ENCODE peak calls at places on chromosomes 3 and 15, in four cellular contexts. N is colonic mucosa, P is heart right ventricle, D is neural progenitor cell. K is an unnamed sample.

GRCh38 chr15:49814709-49815108 is 193.9 kb downstream of the DTWD1 start:
- DNase-seq in N (no peak), P (no peak), D (no peak), K (no peak)

GRCh38 chr3:76024640-76025039 is 239.3 kb upstream of the ZNF717 start:
- DNase-seq in N (no peak), P (no peak), D (peak), K (no peak)

GRCh38 chr15:75123395-75123794 is 78.3 kb upstream of the C15orf39 start:
- DNase-seq in N (no peak), P (no peak), D (no peak), K (no peak)

GRCh38 chr3:71621802-71622537 is 38.4 kb upstream of the FOXP1 start:
- DNase-seq in N (no peak), P (no peak), D (no peak), K (no peak)

GRCh38 chr15:68328485-68328884 is 50.9 kb downstream of the FEM1B start:
- DNase-seq in N (no peak), P (no peak), D (no peak), K (no peak)

GRCh38 chr3:134362221-134362620 is 12.0 kb downstream of the AMOTL2 start:
- DNase-seq in N (no peak), P (no peak), D (no peak), K (no peak)

GRCh38 chr3:113035387-113035982 is 44.7 kb downstream of the GTPBP8 start:
- DNase-seq in N (peak), P (peak), D (peak), K (peak)

GRCh38 chr3:56985460-56986327 is 74.8 kb upstream of the SPATA12 start:
- DNase-seq in N (no peak), P (no peak), D (no peak), K (no peak)

GRCh38 chr3:58217209-58217811 is 6.5 kb upstream of the DNASE1L3 start:
- DNase-seq in N (peak), P (peak), D (peak), K (peak)

GRCh38 chr3:139694542-139694941 is 16.8 kb upstream of the NMNAT3 start:
- DNase-seq in N (no peak), P (no peak), D (no peak), K (no peak)

GRCh38 chr15:70093070-70093469 is 4.6 kb downstream of the TLE3 start:
- DNase-seq in N (peak), P (no peak), D (no peak), K (no peak)

GRCh38 chr3:165256554-165256953 is 60.4 kb upstream of the SLITRK3 start:
- DNase-seq in N (no peak), P (no peak), D (no peak), K (no peak)

GRCh38 chr3:42025388-42026138 is 63.7 kb upstream of the ULK4 start:
- DNase-seq in N (peak), P (peak), D (peak), K (peak)

GRCh38 chr3:71652786-71653419 is 69.4 kb upstream of the FOXP1 start:
- DNase-seq in N (peak), P (peak), D (peak), K (no peak)

GRCh38 chr15:63502843-63503738 is 1.3 kb upstream of the USP3 start:
- DNase-seq in N (peak), P (peak), D (peak), K (peak)

GRCh38 chr15:50675524-50676144 is 11.0 kb downstream of the TRPM7 start:
- DNase-seq in N (no peak), P (no peak), D (no peak), K (no peak)

GRCh38 chr3:147793841-147794240 is 384.7 kb downstream of the ZIC1 start:
- DNase-seq in N (no peak), P (no peak), D (no peak), K (no peak)

GRCh38 chr3:13244695-13245449 is 171.6 kb upstream of the IQSEC1 start:
- DNase-seq in N (no peak), P (no peak), D (no peak), K (no peak)

GRCh38 chr3:105359098-105359762 is 7.5 kb upstream of the ALCAM start:
- DNase-seq in N (no peak), P (no peak), D (no peak), K (no peak)

GRCh38 chr15:101710806-101711205 is 13.5 kb downstream of the TARS3 start:
- DNase-seq in N (no peak), P (no peak), D (no peak), K (no peak)

GRCh38 chr15:89429986-89430385 is 66.4 kb downstream of the RHCG start:
- DNase-seq in N (no peak), P (no peak), D (no peak), K (no peak)
- TF ChIP-seq CTCF in N (no peak), P (no peak), D (no peak), K (no peak)

DNA sequence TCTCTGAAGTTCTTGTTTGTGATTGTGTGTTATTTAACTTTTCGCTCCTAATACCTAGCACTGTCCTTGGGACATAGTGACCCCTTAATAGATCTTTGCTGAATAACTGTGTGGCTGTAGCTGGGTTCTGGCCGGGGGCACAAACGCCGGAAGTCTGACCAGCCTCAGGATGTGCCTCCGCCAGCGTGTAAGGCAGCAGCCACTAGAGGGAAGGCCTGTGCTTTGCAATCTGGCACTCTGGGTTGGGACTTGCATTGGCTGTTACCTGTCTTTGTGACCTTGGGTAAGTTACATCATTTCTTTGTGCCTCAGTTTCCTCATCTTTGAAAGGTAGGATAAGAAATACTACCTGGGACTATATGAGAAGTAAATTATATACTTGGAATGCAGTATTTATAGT is 158.7 kb downstream of the GHSR start:
- DNase-seq in N (no peak), P (peak), D (peak), K (no peak)
- TF ChIP-seq CTCF in N (peak), P (peak), D (peak), K (peak)

GRCh38 chr3:184584001-184584891 is 22.7 kb downstream of the EPHB3 start:
- DNase-seq in N (no peak), P (no peak), D (peak), K (no peak)
- TF ChIP-seq CTCF in N (no peak), P (no peak), D (peak), K (peak)

GRCh38 chr3:94345101-94345500 is 282.2 kb downstream of the NSUN3 start:
- DNase-seq in N (no peak), P (no peak), D (no peak), K (no peak)

DNA sequence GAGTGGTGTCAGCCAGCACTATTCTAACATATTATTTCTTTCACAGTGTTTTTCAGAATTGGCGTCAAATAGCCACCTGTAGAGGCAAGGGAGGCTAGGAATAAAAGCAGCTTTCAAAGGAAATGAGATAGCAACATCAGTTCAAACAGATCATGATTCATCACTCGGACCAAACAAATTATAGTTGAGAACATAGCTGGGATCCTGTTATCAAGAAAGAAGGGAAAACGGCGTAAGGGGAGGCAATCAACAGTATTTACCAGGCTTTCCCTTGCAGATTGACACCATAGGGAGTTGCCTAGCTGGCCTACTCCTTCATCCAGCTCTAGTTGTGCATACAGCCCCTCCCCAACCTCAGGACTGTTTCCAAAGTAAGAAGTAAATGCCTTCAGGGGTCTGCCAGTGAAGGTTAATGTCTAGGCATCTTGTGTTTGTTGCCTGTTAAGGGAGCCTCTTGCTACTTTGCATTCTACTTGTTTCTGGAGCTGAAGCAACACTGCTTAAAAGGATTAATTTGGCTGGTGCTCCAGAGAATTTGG is 286.5 kb downstream of the NSUN3 start:
- DNase-seq in N (no peak), P (no peak), D (peak), K (no peak)
- TF ChIP-seq CTCF in N (no peak), P (no peak), D (no peak), K (no peak)

GRCh38 chr3:9915252-9916141 is 1.4 kb upstream of the IL17RC start:
- DNase-seq in N (peak), P (peak), D (peak), K (peak)
- TF ChIP-seq CTCF in N (no peak), P (no peak), D (peak), K (no peak)

GRCh38 chr3:157115069-157116006 is 44.6 kb downstream of the CCNL1 start:
- DNase-seq in N (no peak), P (peak), D (peak), K (no peak)

GRCh38 chr3:157112536-157112935 is 47.4 kb downstream of the CCNL1 start:
- DNase-seq in N (no peak), P (no peak), D (no peak), K (no peak)

GRCh38 chr3:157111578-157111977 is 48.4 kb downstream of the CCNL1 start:
- DNase-seq in N (no peak), P (no peak), D (no peak), K (no peak)

GRCh38 chr3:157116017-157116416 is 43.9 kb downstream of the CCNL1 start:
- DNase-seq in N (no peak), P (no peak), D (no peak), K (no peak)

DNA sequence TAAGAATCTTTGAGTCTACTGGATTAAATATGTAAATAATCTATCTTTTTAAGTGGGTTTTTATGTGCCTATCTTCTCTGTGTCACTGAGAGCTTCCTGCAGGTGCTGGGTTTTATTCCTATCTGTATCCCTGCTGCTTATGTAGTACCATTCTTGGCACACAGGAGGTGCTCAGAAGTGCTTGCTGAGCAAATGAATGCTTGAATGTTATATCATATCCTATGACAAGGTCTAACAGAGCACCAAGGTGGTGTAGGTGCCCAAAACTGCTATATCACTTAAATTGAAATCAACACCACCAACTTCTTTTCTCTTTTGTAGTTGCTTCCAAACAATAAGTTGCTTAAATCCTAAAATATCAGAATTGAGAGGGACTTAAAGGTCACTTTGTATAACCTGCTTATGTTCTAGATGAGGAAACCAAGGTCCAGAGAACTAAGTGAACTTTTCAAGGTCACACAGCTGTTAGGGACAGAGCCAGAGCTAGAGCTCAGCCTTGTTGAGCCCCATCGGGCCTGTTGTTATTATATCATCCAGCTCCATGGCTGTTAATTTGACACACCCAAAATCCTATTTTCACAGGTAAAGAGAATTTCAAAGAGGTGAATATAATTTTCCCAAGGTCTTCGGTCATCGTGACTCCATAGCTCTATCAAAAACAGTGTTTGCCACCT is 46.0 kb downstream of the CCNL1 start:
- DNase-seq in N (no peak), P (no peak), D (no peak), K (no peak)
- TF ChIP-seq CTCF in N (no peak), P (no peak), D (peak), K (no peak)

GRCh38 chr15:64651573-64652260 is 123.7 kb downstream of the RBPMS2 start:
- DNase-seq in N (no peak), P (no peak), D (no peak), K (no peak)

GRCh38 chr15:64656508-64656907 is 118.9 kb downstream of the RBPMS2 start:
- DNase-seq in N (no peak), P (no peak), D (no peak), K (no peak)

DNA sequence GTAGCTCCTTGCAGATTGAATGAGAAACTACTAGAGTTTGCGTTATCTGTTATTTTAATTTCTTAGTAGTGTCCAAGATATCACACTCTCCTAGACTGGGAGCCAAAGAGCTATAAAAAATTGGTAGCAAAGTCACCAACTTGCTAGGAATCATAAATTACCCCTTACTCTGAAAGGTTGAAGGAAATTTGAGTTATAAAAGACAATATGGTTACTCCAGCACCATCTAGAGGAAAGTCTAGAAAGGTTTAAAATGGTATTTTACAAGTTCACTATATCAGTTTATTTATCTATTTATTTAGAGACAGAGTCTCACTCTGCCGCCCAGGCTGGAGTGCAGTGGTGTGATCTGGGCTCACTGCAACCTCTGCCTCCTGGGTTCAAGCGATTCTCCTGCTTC is 121.6 kb downstream of the RBPMS2 start:
- DNase-seq in N (no peak), P (no peak), D (no peak), K (no peak)
- TF ChIP-seq CTCF in N (peak), P (no peak), D (peak), K (no peak)

DNA sequence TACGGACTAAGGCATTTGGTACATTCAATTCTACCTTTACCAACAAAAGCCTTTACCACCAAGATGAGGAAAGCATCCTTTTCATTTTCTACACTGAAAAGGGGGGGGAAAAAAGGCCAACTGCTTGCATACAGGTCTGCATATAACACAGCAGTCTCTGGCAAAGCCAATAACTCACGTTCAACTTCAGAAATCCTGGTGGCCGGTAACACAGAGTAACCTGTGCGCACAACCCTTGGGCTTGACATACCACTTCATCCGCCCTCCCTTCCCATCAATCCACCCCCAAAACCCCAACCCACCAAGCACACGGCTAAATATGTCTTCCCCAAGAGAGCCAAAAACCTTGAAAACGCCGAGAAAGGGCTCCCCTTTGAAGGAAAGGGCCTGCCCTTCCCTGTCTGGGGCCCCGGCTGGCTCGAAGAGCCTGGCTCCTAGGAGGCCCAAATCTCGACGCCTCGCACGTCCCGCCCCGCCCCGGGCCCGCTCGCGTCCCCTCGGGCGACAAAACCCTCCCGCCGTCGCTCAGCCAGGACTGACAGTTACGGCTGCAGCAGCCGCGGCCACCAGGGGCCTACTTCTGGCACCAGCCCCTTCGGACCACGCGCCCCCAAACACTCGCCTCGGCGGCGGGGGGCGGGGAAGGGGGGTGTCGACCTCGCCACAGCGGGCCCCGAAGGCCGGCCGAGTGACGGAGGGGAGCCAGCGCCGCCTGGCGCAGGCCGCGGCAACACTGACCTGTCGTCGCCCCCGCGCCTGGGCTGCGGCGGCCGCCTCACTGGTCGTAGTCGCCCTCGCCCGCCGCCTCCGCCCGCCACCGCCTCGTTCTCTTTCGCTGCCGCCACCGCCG is 848 bp downstream of the UBE3A start:
- DNase-seq in N (peak), P (peak), D (peak), K (peak)
- TF ChIP-seq CTCF in N (peak), P (peak), D (peak), K (peak)

GRCh38 chr3:125054436-125055164 is 1.2 kb downstream of the HEG1 start:
- DNase-seq in N (peak), P (no peak), D (peak), K (no peak)

GRCh38 chr3:125055913-125056705 is at the start of gene HEG1:
- DNase-seq in N (peak), P (peak), D (peak), K (peak)

GRCh38 chr3:125053304-125053699 is 2.5 kb downstream of the HEG1 start:
- DNase-seq in N (no peak), P (no peak), D (no peak), K (no peak)

GRCh38 chr3:125057186-125057850 is 1.5 kb upstream of the HEG1 start:
- DNase-seq in N (no peak), P (no peak), D (no peak), K (no peak)

GRCh38 chr3:125055165-125055912 is 458 bp downstream of the HEG1 start:
- DNase-seq in N (no peak), P (no peak), D (no peak), K (peak)
- TF ChIP-seq CTCF in N (no peak), P (no peak), D (no peak), K (no peak)

GRCh38 chr3:190481779-190482178 is 32.1 kb upstream of the TMEM207 start:
- DNase-seq in N (no peak), P (no peak), D (no peak), K (no peak)
- TF ChIP-seq CTCF in N (no peak), P (no peak), D (no peak), K (no peak)